ENCODE peak calls at places on chromosomes 3 and 15, in five cellular contexts. One of them, this sample, is unnamed.

GRCh38 chr3:17340693-17341092 is 401.7 kb downstream of the TBC1D5 start:
- DNase-seq in heart left ventricle: no peak
- DNase-seq in RWPE1: no peak
- DNase-seq in lower lobe of right lung: no peak
- DNase-seq in stimulated activated naive CD4-positive, alpha-beta T cell: no peak
- DNase-seq in this sample: no peak

GRCh38 chr3:10371167-10371566 is 50.3 kb upstream of the SEC13 start:
- DNase-seq in heart left ventricle: no peak
- DNase-seq in RWPE1: no peak
- DNase-seq in lower lobe of right lung: no peak
- DNase-seq in stimulated activated naive CD4-positive, alpha-beta T cell: no peak
- DNase-seq in this sample: no peak

GRCh38 chr3:184409331-184409926 is 29.6 kb downstream of the CHRD start:
- DNase-seq in heart left ventricle: no peak
- DNase-seq in RWPE1: no peak
- DNase-seq in lower lobe of right lung: no peak
- DNase-seq in stimulated activated naive CD4-positive, alpha-beta T cell: no peak
- DNase-seq in this sample: no peak

GRCh38 chr15:78951841-78952238 is 7.0 kb upstream of the CTSH start:
- DNase-seq in heart left ventricle: no peak
- DNase-seq in RWPE1: peak; percentile 89
- DNase-seq in lower lobe of right lung: no peak
- DNase-seq in stimulated activated naive CD4-positive, alpha-beta T cell: no peak
- DNase-seq in this sample: no peak

GRCh38 chr15:47993051-47993450 is 127.7 kb upstream of the SLC24A5 start:
- DNase-seq in heart left ventricle: no peak
- DNase-seq in RWPE1: no peak
- DNase-seq in lower lobe of right lung: no peak
- DNase-seq in stimulated activated naive CD4-positive, alpha-beta T cell: no peak
- DNase-seq in this sample: no peak

GRCh38 chr3:66392966-66393485 is 107.8 kb downstream of the LRIG1 start:
- DNase-seq in heart left ventricle: no peak
- DNase-seq in RWPE1: no peak
- DNase-seq in lower lobe of right lung: no peak
- DNase-seq in stimulated activated naive CD4-positive, alpha-beta T cell: no peak
- DNase-seq in this sample: no peak

GRCh38 chr15:66292261-66293084 is 895 bp upstream of the DIS3L start:
- DNase-seq in heart left ventricle: no peak
- DNase-seq in RWPE1: no peak
- DNase-seq in lower lobe of right lung: no peak
- DNase-seq in stimulated activated naive CD4-positive, alpha-beta T cell: no peak
- DNase-seq in this sample: no peak

GRCh38 chr3:107198522-107199271 is 178.5 kb upstream of the CCDC54 start:
- DNase-seq in heart left ventricle: peak; percentile 84
- DNase-seq in RWPE1: no peak
- DNase-seq in lower lobe of right lung: no peak
- DNase-seq in stimulated activated naive CD4-positive, alpha-beta T cell: no peak
- DNase-seq in this sample: no peak

GRCh38 chr3:69659180-69659915 is 79.9 kb upstream of the MITF start:
- DNase-seq in heart left ventricle: no peak
- DNase-seq in RWPE1: no peak
- DNase-seq in lower lobe of right lung: no peak
- DNase-seq in stimulated activated naive CD4-positive, alpha-beta T cell: no peak
- DNase-seq in this sample: no peak

GRCh38 chr3:11637901-11638668 is 5.6 kb downstream of the VGLL4 start:
- DNase-seq in heart left ventricle: no peak
- DNase-seq in RWPE1: no peak
- DNase-seq in lower lobe of right lung: no peak
- DNase-seq in stimulated activated naive CD4-positive, alpha-beta T cell: no peak
- DNase-seq in this sample: no peak

GRCh38 chr15:70474682-70475438 is 288.5 kb downstream of the UACA start:
- DNase-seq in heart left ventricle: peak; percentile 54
- DNase-seq in RWPE1: peak; percentile 92
- DNase-seq in lower lobe of right lung: peak; percentile 89
- DNase-seq in stimulated activated naive CD4-positive, alpha-beta T cell: peak; percentile 7
- DNase-seq in this sample: peak; percentile 65

GRCh38 chr3:15875016-15875689 is 77.4 kb upstream of the ANKRD28 start:
- DNase-seq in heart left ventricle: no peak
- DNase-seq in RWPE1: peak; percentile 11
- DNase-seq in lower lobe of right lung: no peak
- DNase-seq in stimulated activated naive CD4-positive, alpha-beta T cell: no peak
- DNase-seq in this sample: no peak

GRCh38 chr3:122952509-122952908 is 75.1 kb downstream of the SEMA5B start:
- DNase-seq in heart left ventricle: no peak
- DNase-seq in RWPE1: peak; percentile 87
- DNase-seq in lower lobe of right lung: no peak
- DNase-seq in stimulated activated naive CD4-positive, alpha-beta T cell: no peak
- DNase-seq in this sample: no peak

GRCh38 chr3:3699816-3700633 is 99.2 kb upstream of the LRRN1 start:
- DNase-seq in heart left ventricle: no peak
- DNase-seq in RWPE1: no peak
- DNase-seq in lower lobe of right lung: no peak
- DNase-seq in stimulated activated naive CD4-positive, alpha-beta T cell: no peak
- DNase-seq in this sample: no peak

GRCh38 chr3:150081084-150081483 is 110.4 kb upstream of the PFN2 start:
- DNase-seq in heart left ventricle: no peak
- DNase-seq in RWPE1: peak; percentile 31
- DNase-seq in lower lobe of right lung: no peak
- DNase-seq in stimulated activated naive CD4-positive, alpha-beta T cell: no peak
- DNase-seq in this sample: no peak

GRCh38 chr3:78868570-78868969 is 899.2 kb downstream of the ROBO1 start:
- DNase-seq in heart left ventricle: no peak
- DNase-seq in RWPE1: no peak
- DNase-seq in lower lobe of right lung: no peak
- DNase-seq in stimulated activated naive CD4-positive, alpha-beta T cell: no peak
- DNase-seq in this sample: no peak

GRCh38 chr3:13017361-13018038 is 55.7 kb downstream of the IQSEC1 start:
- DNase-seq in heart left ventricle: no peak
- DNase-seq in RWPE1: no peak
- DNase-seq in lower lobe of right lung: peak; percentile 38
- DNase-seq in stimulated activated naive CD4-positive, alpha-beta T cell: no peak
- DNase-seq in this sample: no peak

This sample was measured in naive thymus-derived CD8-positive, alpha-beta T cell.